ENCODE peak calls at places on chromosomes 11 and 22, in four cellular contexts. W is WTC11, B is GM12878, R is K562. O is an unnamed sample.
A peak's percentile ranks its signal among the peaks of the same experiment; 100 is the strongest.

GRCh38 chr11:96235725-96236124 is 107.3 kb downstream of the MAML2 start:
- DNase-seq in W (no peak), B (no peak), R (no peak), O (no peak)

GRCh38 chr11:6888830-6889229 is 3.5 kb downstream of the OR2D2 start:
- DNase-seq in W (no peak), B (no peak), R (no peak), O (no peak)

GRCh38 chr11:75490221-75491181 is 35.2 kb downstream of the GDPD5 start:
- DNase-seq in W (peak; percentile 36), B (no peak), R (no peak), O (no peak)

GRCh38 chr11:117830674-117831351 is 6.3 kb upstream of the FXYD2 start:
- DNase-seq in W (no peak), B (no peak), R (no peak), O (no peak)

GRCh38 chr11:72224587-72225410 is at the start of gene INPPL1:
- DNase-seq in W (peak; percentile 58), B (no peak), R (peak; percentile 62), O (no peak)

GRCh38 chr11:78830277-78830676 is 255.6 kb upstream of the NARS2 start:
- DNase-seq in W (peak; percentile 41), B (no peak), R (no peak), O (no peak)

GRCh38 chr11:88543902-88544655 is 206.5 kb upstream of the CTSC start:
- DNase-seq in W (peak; percentile 85), B (peak; percentile 73), R (peak; percentile 67), O (peak; percentile 55)

GRCh38 chr22:36773935-36774334 is 2.0 kb downstream of the IFT27 start:
- DNase-seq in W (no peak), B (no peak), R (no peak), O (no peak)

GRCh38 chr11:72848846-72849466 is 34.7 kb downstream of the ATG16L2 start:
- DNase-seq in W (peak; percentile 54), B (no peak), R (no peak), O (peak; percentile 29)

GRCh38 chr11:7683571-7683970 is 10.3 kb upstream of the CYB5R2 start:
- DNase-seq in W (no peak), B (no peak), R (no peak), O (no peak)

GRCh38 chr22:38843716-38844660 is at the start of gene NPTXR:
- DNase-seq in W (peak; percentile 59), B (no peak), R (peak; percentile 83), O (peak; percentile 30)

GRCh38 chr11:42806191-42806590 is 505.6 kb upstream of the API5 start:
- DNase-seq in W (no peak), B (no peak), R (no peak), O (no peak)

GRCh38 chr11:17734418-17734911 is at the start of gene KCNC1:
- DNase-seq in W (peak; percentile 62), B (no peak), R (peak; percentile 48), O (no peak)

GRCh38 chr11:79062814-79063762 is 377.7 kb downstream of the TENM4 start:
- DNase-seq in W (peak; percentile 62), B (no peak), R (peak; percentile 17), O (peak; percentile 18)

GRCh38 chr11:70799386-70799785 is 401.1 kb downstream of the CTTN start:
- DNase-seq in W (no peak), B (no peak), R (no peak), O (no peak)

GRCh38 chr11:33590471-33590870 is 110.2 kb downstream of the C11orf91 start:
- DNase-seq in W (no peak), B (no peak), R (no peak), O (no peak)

GRCh38 chr22:30382340-30382739 is 4.9 kb downstream of the RNF215 start:
- DNase-seq in W (no peak), B (no peak), R (no peak), O (no peak)

GRCh38 chr11:79661373-79661772 is 220.5 kb upstream of the TENM4 start:
- DNase-seq in W (no peak), B (no peak), R (no peak), O (no peak)

GRCh38 chr11:69562302-69562701 is 78.7 kb upstream of the CCND1 start:
- DNase-seq in W (no peak), B (no peak), R (no peak), O (no peak)

GRCh38 chr11:95378106-95378505 is 147.1 kb upstream of the SESN3 start:
- DNase-seq in W (no peak), B (no peak), R (no peak), O (no peak)

GRCh38 chr11:110986016-110986415 is 259.5 kb upstream of the POU2AF2 start:
- DNase-seq in W (no peak), B (no peak), R (no peak), O (no peak)

GRCh38 chr11:70174846-70175764 is 28.0 kb upstream of the FADD start:
- DNase-seq in W (no peak), B (no peak), R (no peak), O (no peak)

GRCh38 chr11:82701847-82702520 is 31.7 kb downstream of the FAM181B start:
- DNase-seq in W (peak; percentile 63), B (no peak), R (peak; percentile 53), O (peak; percentile 37)

GRCh38 chr11:104830080-104830479 is 68.2 kb downstream of the CASP12 start:
- DNase-seq in W (no peak), B (no peak), R (no peak), O (no peak)

GRCh38 chr11:37264783-37265182 is 666.7 kb upstream of the RAG2 start:
- DNase-seq in W (no peak), B (no peak), R (no peak), O (no peak)

GRCh38 chr11:76824083-76824939 is 36.4 kb upstream of the ACER3 start:
- DNase-seq in W (no peak), B (no peak), R (peak; percentile 46), O (no peak)

GRCh38 chr22:45891471-45891995 is 85.4 kb downstream of the WNT7B start:
- DNase-seq in W (no peak), B (no peak), R (no peak), O (no peak)

GRCh38 chr11:70496591-70497535 is 98.5 kb downstream of the CTTN start:
- DNase-seq in W (no peak), B (no peak), R (no peak), O (no peak)

GRCh38 chr11:119166368-119167076 is 2.0 kb upstream of the NLRX1 start:
- DNase-seq in W (no peak), B (no peak), R (no peak), O (peak; percentile 44)

GRCh38 chr22:17159504-17159951 is 451 bp upstream of the HDHD5 start:
- DNase-seq in W (no peak), B (no peak), R (no peak), O (no peak)

GRCh38 chr22:47060718-47061117 is 298.3 kb downstream of the TBC1D22A start:
- DNase-seq in W (no peak), B (no peak), R (no peak), O (no peak)

GRCh38 chr22:47057916-47058585 is 295.6 kb downstream of the TBC1D22A start:
- DNase-seq in W (no peak), B (no peak), R (no peak), O (no peak)

GRCh38 chr22:47059076-47059475 is 296.6 kb downstream of the TBC1D22A start:
- DNase-seq in W (no peak), B (no peak), R (no peak), O (no peak)

GRCh38 chr22:47061226-47061625 is 298.8 kb downstream of the TBC1D22A start:
- DNase-seq in W (no peak), B (no peak), R (no peak), O (no peak)

GRCh38 chr22:47059701-47060161 is 297.3 kb downstream of the TBC1D22A start:
- DNase-seq in W (no peak), B (peak; percentile 8), R (no peak), O (no peak)
- TF ChIP-seq CREM in W (no peak), B (no peak), R (no peak), O (no peak)

DNA sequence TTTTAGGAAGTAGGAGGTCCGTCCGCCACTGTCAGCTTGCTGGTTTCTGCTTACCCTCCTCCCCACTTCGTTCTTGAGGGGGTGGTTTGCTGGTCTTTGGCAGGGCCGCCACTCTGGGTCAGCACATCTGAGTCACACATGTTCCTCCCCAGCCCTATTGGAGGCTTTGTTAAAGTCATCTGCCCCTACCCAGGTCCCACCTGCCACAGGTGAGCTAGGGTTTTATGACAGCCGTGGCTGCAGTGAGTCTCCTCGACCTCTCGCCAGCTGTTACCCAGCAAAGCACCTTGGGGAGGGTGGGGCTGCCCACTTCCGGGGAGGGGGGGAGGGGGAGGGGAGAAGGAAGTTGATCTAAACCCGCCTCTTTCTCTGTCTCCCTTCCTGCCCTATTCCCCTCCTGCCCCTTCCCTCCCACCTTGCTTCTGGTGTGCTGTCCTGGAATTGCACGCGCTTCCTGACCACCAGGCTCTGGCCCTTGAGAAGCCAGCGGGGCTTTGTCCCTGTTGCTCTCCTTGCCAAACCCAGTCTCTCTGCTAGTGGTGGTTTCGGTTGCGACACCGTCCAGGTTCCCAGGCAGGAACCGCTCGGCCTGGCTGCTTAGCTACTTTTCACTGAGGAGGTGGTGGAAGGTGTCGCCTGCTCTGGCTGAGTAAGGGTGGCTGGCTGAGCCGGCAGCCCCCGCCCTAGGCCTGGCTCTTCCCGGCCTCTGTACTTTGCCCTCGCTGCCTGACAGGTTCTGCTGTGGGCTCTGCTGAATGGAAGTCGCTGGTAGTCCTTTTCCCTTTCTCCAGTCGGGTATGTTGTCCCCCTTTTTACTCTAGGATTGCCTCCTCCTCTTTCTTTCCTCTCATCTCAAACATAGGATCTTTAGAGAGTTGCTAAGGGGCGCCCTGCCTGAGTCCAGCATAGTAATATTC is 28.5 kb downstream of the RCOR2 start:
- DNase-seq in W (peak; percentile 62), B (no peak), R (peak; percentile 91), O (peak; percentile 81)
- TF ChIP-seq ETV6 in W (no peak), B (no peak), R (no peak), O (no peak)

DNA sequence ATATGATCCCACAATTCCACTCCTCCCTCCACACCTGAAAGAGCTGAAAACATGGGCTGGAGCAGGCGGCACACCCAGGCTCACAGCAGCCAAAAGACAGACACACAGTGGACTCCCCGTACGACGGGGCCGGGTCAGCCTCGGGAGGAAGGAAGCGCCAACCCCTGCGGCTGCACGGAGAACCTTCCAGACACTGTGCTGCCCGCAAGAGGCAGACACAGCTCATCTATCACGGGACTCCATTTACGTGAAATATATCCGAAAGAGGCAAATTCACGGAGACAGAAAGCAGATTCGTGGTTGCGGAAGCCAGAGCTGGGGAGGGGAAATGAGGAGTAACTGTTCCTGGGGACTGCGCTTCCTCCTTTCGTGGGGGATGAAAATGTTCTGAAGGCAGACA is 165.0 kb downstream of the BRD1 start:
- DNase-seq in W (no peak), B (no peak), R (no peak), O (no peak)
- TF ChIP-seq ATF2 in W (no peak), B (no peak), R (no peak), O (no peak)

GRCh38 chr11:92128026-92128425 is 96.6 kb upstream of the FAT3 start:
- DNase-seq in W (no peak), B (no peak), R (no peak), O (no peak)

GRCh38 chr11:92123540-92123939 is 101.1 kb upstream of the FAT3 start:
- DNase-seq in W (no peak), B (no peak), R (no peak), O (no peak)

GRCh38 chr11:92125316-92125715 is 99.3 kb upstream of the FAT3 start:
- DNase-seq in W (no peak), B (no peak), R (no peak), O (no peak)

DNA sequence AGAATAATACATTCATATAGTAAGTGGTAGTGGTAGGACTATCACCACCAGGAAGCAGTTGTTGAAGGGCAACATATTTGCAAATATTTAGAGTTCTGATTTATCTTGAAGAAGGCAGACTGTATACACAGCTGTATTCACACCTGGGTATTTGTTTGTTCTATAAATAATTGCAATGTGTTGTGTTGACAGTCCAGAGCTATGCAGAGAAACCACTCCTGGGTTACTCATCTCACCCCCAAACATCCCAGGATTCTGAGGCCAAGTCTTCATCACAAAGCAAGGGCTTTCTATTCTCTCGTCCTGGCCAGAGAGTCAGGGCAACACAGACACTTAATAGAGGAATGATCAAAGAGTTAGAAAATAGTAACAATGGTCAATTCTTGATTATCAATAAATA is 102.1 kb upstream of the FAT3 start:
- DNase-seq in W (no peak), B (no peak), R (no peak), O (no peak)
- TF ChIP-seq CREM in W (no peak), B (no peak), R (no peak), O (no peak)